ENCODE peak calls at places on chromosomes 6 and 20, in seven cellular contexts. Q is AG04450, V is HepG2, S is cardiac muscle cell, K is choroid plexus epithelial cell, M is lower lobe of right lung, T is NB4. Y is an unnamed sample.

GRCh38 chr6:49233483-49233882 is 229.6 kb downstream of the MMUT start:
- DNase-seq in Q (no peak), V (no peak), S (no peak), K (no peak), M (no peak), T (no peak), Y (peak; percentile 26)

GRCh38 chr6:154548130-154548830 is 37.8 kb upstream of the CNKSR3 start:
- DNase-seq in Q (no peak), V (no peak), S (no peak), K (peak; percentile 65), M (peak; percentile 53), T (no peak), Y (no peak)

GRCh38 chr20:45617591-45617990 is 11.9 kb upstream of the WFDC10A start:
- DNase-seq in Q (no peak), V (no peak), S (no peak), K (no peak), M (no peak), T (no peak), Y (no peak)

GRCh38 chr6:120147218-120147871 is 797.8 kb upstream of the MAN1A1 start:
- DNase-seq in Q (no peak), V (no peak), S (no peak), K (no peak), M (no peak), T (peak; percentile 4), Y (no peak)

GRCh38 chr6:107667790-107668189 is 156.3 kb downstream of the SCML4 start:
- DNase-seq in Q (no peak), V (no peak), S (no peak), K (no peak), M (no peak), T (peak; percentile 34), Y (no peak)

GRCh38 chr6:40425192-40425919 is 161.8 kb downstream of the LRFN2 start:
- DNase-seq in Q (no peak), V (no peak), S (peak; percentile 66), K (no peak), M (no peak), T (no peak), Y (no peak)

GRCh38 chr6:157019115-157019628 is 242.0 kb downstream of the ARID1B start:
- DNase-seq in Q (no peak), V (peak; percentile 14), S (no peak), K (peak; percentile 35), M (no peak), T (peak; percentile 44), Y (no peak)

GRCh38 chr6:30044630-30045029 is 16.4 kb upstream of the POLR1H start:
- DNase-seq in Q (no peak), V (no peak), S (no peak), K (peak; percentile 32), M (no peak), T (no peak), Y (no peak)

GRCh38 chr6:152309648-152310047 is 327.5 kb downstream of the SYNE1 start:
- DNase-seq in Q (no peak), V (no peak), S (no peak), K (no peak), M (no peak), T (peak; percentile 6), Y (no peak)

GRCh38 chr6:150732765-150733539 is 132.6 kb upstream of the MTHFD1L start:
- DNase-seq in Q (no peak), V (no peak), S (no peak), K (no peak), M (no peak), T (no peak), Y (no peak)

GRCh38 chr6:36938536-36938935 is 16.0 kb upstream of the PI16 start:
- DNase-seq in Q (peak; percentile 75), V (no peak), S (no peak), K (peak; percentile 99), M (no peak), T (no peak), Y (peak; percentile 93)

DNA sequence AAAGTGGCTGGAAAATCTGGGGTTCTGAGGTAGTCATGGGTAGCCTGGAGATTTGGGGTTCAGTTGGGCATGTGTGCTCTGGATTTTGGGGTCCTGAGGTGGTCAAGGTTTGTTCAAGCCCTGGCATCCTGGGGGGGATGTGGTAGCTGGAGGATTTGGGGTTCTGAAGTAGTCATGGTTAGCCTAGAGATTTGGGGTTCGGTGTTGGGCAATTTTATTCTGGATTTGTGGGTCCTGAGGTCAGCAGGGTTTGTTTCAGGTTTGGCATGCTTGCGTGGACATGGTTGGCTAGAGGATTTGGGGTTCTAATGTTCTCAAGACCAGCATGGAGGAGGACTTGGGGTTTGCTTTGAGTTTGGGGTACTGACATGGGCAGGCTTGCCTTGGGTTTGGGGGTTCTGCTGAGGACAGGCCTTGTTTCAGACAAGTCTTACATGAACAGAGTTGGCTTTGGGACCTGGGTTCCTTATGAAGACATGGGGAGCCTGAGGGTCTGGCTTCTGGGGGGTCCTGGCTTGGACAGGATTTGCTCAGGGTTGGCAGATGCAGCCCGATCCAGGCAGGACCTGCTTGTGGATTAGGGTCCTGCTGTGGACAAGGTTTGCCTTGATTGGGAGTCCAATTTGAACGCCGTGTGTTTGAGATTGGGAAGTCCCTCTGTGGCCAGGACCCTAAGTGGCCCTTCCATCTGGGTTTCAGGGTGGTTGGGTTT is 906 bp downstream of the ANKRD60 start:
- DNase-seq in Q (no peak), V (no peak), S (no peak), K (no peak), M (no peak), T (no peak), Y (no peak)
- H3K4me3 ChIP-seq in Q (no peak overlapping the region), V (no peak overlapping the region), S (no peak overlapping the region), K (no peak overlapping the region), M (no peak overlapping the region), T (no peak overlapping the region), Y (no peak overlapping the region)

GRCh38 chr6:1315560-1316386 is 3.9 kb downstream of the FOXQ1 start:
- DNase-seq in Q (no peak), V (peak; percentile 78), S (no peak), K (no peak), M (no peak), T (no peak), Y (no peak)

GRCh38 chr6:1317302-1317815 is 5.5 kb downstream of the FOXQ1 start:
- DNase-seq in Q (no peak), V (no peak), S (no peak), K (no peak), M (no peak), T (no peak), Y (no peak)

GRCh38 chr6:1315201-1315559 is 3.3 kb downstream of the FOXQ1 start:
- DNase-seq in Q (no peak), V (no peak), S (no peak), K (no peak), M (no peak), T (no peak), Y (no peak)

GRCh38 chr6:1318036-1318435 is 6.1 kb downstream of the FOXQ1 start:
- DNase-seq in Q (no peak), V (no peak), S (no peak), K (no peak), M (no peak), T (no peak), Y (no peak)

GRCh38 chr6:1316482-1317220 is 4.8 kb downstream of the FOXQ1 start:
- DNase-seq in Q (no peak), V (peak; percentile 70), S (peak; percentile 42), K (no peak), M (no peak), T (peak; percentile 39), Y (no peak)
- TF ChIP-seq CTCF in Q (peak; percentile 21), V (peak; percentile 39), S (no peak), K (no peak), M (no peak), T (no peak), Y (peak; percentile 11)

GRCh38 chr20:51156041-51156795 is 133.3 kb upstream of the KCNG1 start:
- DNase-seq in Q (peak; percentile 26), V (no peak), S (peak; percentile 69), K (peak; percentile 77), M (no peak), T (no peak), Y (no peak)

GRCh38 chr20:51159303-51159702 is 136.4 kb upstream of the KCNG1 start:
- DNase-seq in Q (no peak), V (no peak), S (no peak), K (no peak), M (no peak), T (no peak), Y (no peak)

GRCh38 chr20:51156796-51157119 is 133.9 kb upstream of the KCNG1 start:
- DNase-seq in Q (no peak), V (no peak), S (no peak), K (peak; percentile 36), M (no peak), T (no peak), Y (no peak)

GRCh38 chr20:51160011-51160410 is 137.1 kb upstream of the KCNG1 start:
- DNase-seq in Q (no peak), V (no peak), S (no peak), K (no peak), M (no peak), T (no peak), Y (no peak)

GRCh38 chr20:51158226-51158625 is 135.3 kb upstream of the KCNG1 start:
- DNase-seq in Q (no peak), V (no peak), S (no peak), K (no peak), M (no peak), T (no peak), Y (no peak)
- H3K4me3 ChIP-seq in Q (no peak overlapping the region), V (no peak overlapping the region), S (no peak overlapping the region), K (no peak overlapping the region), M (no peak overlapping the region), T (no peak overlapping the region), Y (no peak overlapping the region)

DNA sequence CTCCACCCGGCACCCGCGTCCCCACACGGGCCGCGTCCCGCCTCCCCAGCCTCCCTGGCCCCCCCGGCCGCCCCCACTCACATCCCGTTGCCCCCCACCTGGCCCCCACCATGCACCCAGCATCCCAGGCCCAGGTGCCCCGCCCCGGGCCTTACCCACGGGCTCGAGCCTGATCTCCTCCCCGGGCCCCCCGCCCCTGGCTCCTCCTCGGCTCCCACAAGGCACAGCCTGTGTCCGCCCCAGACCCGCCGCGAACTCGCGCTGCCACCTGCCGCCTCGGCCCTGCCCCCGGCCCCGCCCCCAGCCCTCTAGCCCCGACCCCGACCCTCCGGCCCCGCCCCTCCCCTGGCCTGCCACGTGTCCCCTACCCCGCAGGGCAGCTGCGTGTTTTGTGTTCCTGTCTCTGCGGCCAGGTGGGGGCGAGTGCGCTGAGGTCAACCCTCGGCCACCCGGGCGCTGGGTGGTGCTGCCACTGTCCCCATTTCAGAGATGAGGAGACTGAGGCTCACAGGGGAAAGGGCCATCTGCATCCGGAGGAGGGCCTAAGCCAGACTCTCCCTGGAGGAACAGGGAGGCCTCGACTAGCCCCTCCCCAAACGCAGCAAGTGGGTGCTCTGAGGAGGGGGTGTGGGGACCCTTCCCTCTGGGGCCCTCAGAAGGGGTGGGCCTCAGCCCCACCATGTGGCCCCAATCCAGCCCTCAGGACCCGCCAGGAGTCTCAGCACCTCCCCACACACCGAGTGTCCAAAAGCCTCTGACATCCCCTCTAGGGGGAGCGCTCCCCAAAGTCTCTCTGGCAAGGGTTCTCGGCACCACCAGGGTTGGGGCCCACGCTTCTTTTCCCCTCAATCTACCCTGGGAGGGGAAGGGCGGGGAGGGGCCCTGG is 99.8 kb downstream of the TAF4 start:
- DNase-seq in Q (no peak), V (peak; percentile 55), S (no peak), K (no peak), M (no peak), T (no peak), Y (no peak)
- TF ChIP-seq CTCF in Q (no peak), V (peak; percentile 56), S (no peak), K (peak; percentile 5), M (no peak), T (peak; percentile 21), Y (peak; percentile 11)